ENCODE peak calls at places on chromosomes 1 and 21, in eight cellular contexts. One of them, this sample, is unnamed.

GRCh38 chr1:22876359-22877111 is 96.1 kb downstream of the LACTBL1 start:
- DNase-seq in M059J: peak
- DNase-seq in BJ: no peak
- DNase-seq in DMS153: no peak
- DNase-seq in HT1080: peak
- DNase-seq in GM12864: no peak
- DNase-seq in RWPE1: peak
- DNase-seq in naive thymus-derived CD8-positive, alpha-beta T cell: no peak
- DNase-seq in this sample: no peak

GRCh38 chr1:43274125-43274803 is 4.5 kb downstream of the TMEM125 start:
- DNase-seq in GM12864: no peak
- DNase-seq in BJ: no peak
- DNase-seq in M059J: peak
- DNase-seq in naive thymus-derived CD8-positive, alpha-beta T cell: peak
- DNase-seq in HT1080: peak
- DNase-seq in RWPE1: peak
- DNase-seq in DMS153: peak
- DNase-seq in this sample: peak

GRCh38 chr1:34597877-34598514 is 156.9 kb upstream of the GJB5 start:
- DNase-seq in RWPE1: peak
- DNase-seq in BJ: no peak
- DNase-seq in GM12864: peak
- DNase-seq in HT1080: peak
- DNase-seq in M059J: peak
- DNase-seq in naive thymus-derived CD8-positive, alpha-beta T cell: peak
- DNase-seq in DMS153: peak
- DNase-seq in this sample: peak

GRCh38 chr1:162033445-162033844 is 9.8 kb upstream of the OLFML2B start:
- DNase-seq in M059J: no peak
- DNase-seq in DMS153: peak
- DNase-seq in GM12864: no peak
- DNase-seq in RWPE1: no peak
- DNase-seq in BJ: no peak
- DNase-seq in HT1080: no peak
- DNase-seq in naive thymus-derived CD8-positive, alpha-beta T cell: no peak
- DNase-seq in this sample: no peak

GRCh38 chr1:81682490-81682889 is 118.2 kb upstream of the ADGRL2 start:
- DNase-seq in HT1080: peak
- DNase-seq in BJ: no peak
- DNase-seq in RWPE1: no peak
- DNase-seq in naive thymus-derived CD8-positive, alpha-beta T cell: no peak
- DNase-seq in GM12864: no peak
- DNase-seq in DMS153: no peak
- DNase-seq in M059J: peak
- DNase-seq in this sample: no peak

GRCh38 chr1:59043796-59044195 is 253.1 kb upstream of the FGGY start:
- DNase-seq in naive thymus-derived CD8-positive, alpha-beta T cell: no peak
- DNase-seq in HT1080: peak
- DNase-seq in GM12864: no peak
- DNase-seq in M059J: peak
- DNase-seq in DMS153: no peak
- DNase-seq in RWPE1: peak
- DNase-seq in BJ: peak
- DNase-seq in this sample: no peak

GRCh38 chr1:197904126-197904787 is 1.8 kb downstream of the C1orf53 start:
- DNase-seq in GM12864: no peak
- DNase-seq in M059J: no peak
- DNase-seq in HT1080: no peak
- DNase-seq in DMS153: no peak
- DNase-seq in naive thymus-derived CD8-positive, alpha-beta T cell: no peak
- DNase-seq in BJ: no peak
- DNase-seq in RWPE1: no peak
- DNase-seq in this sample: no peak

GRCh38 chr1:234062166-234062565 is 157.7 kb downstream of the SLC35F3 start:
- DNase-seq in M059J: peak
- DNase-seq in DMS153: no peak
- DNase-seq in naive thymus-derived CD8-positive, alpha-beta T cell: no peak
- DNase-seq in RWPE1: peak
- DNase-seq in BJ: no peak
- DNase-seq in HT1080: peak
- DNase-seq in GM12864: no peak
- DNase-seq in this sample: no peak

GRCh38 chr1:86616871-86617270 is 70.0 kb downstream of the CLCA4 start:
- DNase-seq in BJ: no peak
- DNase-seq in RWPE1: no peak
- DNase-seq in HT1080: no peak
- DNase-seq in DMS153: no peak
- DNase-seq in naive thymus-derived CD8-positive, alpha-beta T cell: no peak
- DNase-seq in M059J: no peak
- DNase-seq in GM12864: peak
- DNase-seq in this sample: no peak

GRCh38 chr1:108199231-108199657 is 899 bp downstream of the SLC25A24 start:
- DNase-seq in GM12864: no peak
- DNase-seq in BJ: no peak
- DNase-seq in HT1080: peak
- DNase-seq in RWPE1: peak
- DNase-seq in naive thymus-derived CD8-positive, alpha-beta T cell: no peak
- DNase-seq in DMS153: peak
- DNase-seq in M059J: peak
- DNase-seq in this sample: no peak

GRCh38 chr1:47388548-47389238 is 27.4 kb upstream of the FOXE3 start:
- DNase-seq in GM12864: peak
- DNase-seq in BJ: no peak
- DNase-seq in M059J: peak
- DNase-seq in HT1080: peak
- DNase-seq in naive thymus-derived CD8-positive, alpha-beta T cell: peak
- DNase-seq in DMS153: peak
- DNase-seq in RWPE1: peak
- DNase-seq in this sample: no peak

GRCh38 chr1:195376190-195376589 is 1232.0 kb downstream of the KCNT2 start:
- DNase-seq in naive thymus-derived CD8-positive, alpha-beta T cell: no peak
- DNase-seq in BJ: no peak
- DNase-seq in DMS153: no peak
- DNase-seq in HT1080: peak
- DNase-seq in GM12864: no peak
- DNase-seq in RWPE1: peak
- DNase-seq in M059J: peak
- DNase-seq in this sample: no peak

GRCh38 chr1:28971980-28972771 is 57.8 kb downstream of the EPB41 start:
- DNase-seq in HT1080: peak
- DNase-seq in DMS153: no peak
- DNase-seq in naive thymus-derived CD8-positive, alpha-beta T cell: no peak
- DNase-seq in GM12864: no peak
- DNase-seq in M059J: peak
- DNase-seq in RWPE1: peak
- DNase-seq in BJ: peak
- DNase-seq in this sample: no peak

GRCh38 chr1:186195377-186195931 is 179.6 kb downstream of the TPR start:
- DNase-seq in GM12864: no peak
- DNase-seq in BJ: no peak
- DNase-seq in M059J: peak
- DNase-seq in HT1080: peak
- DNase-seq in RWPE1: no peak
- DNase-seq in DMS153: no peak
- DNase-seq in naive thymus-derived CD8-positive, alpha-beta T cell: no peak
- DNase-seq in this sample: no peak

GRCh38 chr1:231248778-231249177 is 7.8 kb downstream of the GNPAT start:
- DNase-seq in naive thymus-derived CD8-positive, alpha-beta T cell: no peak
- DNase-seq in HT1080: no peak
- DNase-seq in DMS153: no peak
- DNase-seq in BJ: no peak
- DNase-seq in GM12864: no peak
- DNase-seq in RWPE1: no peak
- DNase-seq in M059J: no peak
- DNase-seq in this sample: no peak

GRCh38 chr1:218658899-218659298 is 313.8 kb downstream of the TGFB2 start:
- DNase-seq in RWPE1: peak
- DNase-seq in GM12864: no peak
- DNase-seq in naive thymus-derived CD8-positive, alpha-beta T cell: no peak
- DNase-seq in DMS153: no peak
- DNase-seq in HT1080: peak
- DNase-seq in M059J: peak
- DNase-seq in BJ: no peak
- DNase-seq in this sample: no peak

GRCh38 chr1:234331511-234331910 is 41.7 kb upstream of the COA6 start:
- DNase-seq in M059J: no peak
- DNase-seq in HT1080: no peak
- DNase-seq in DMS153: no peak
- DNase-seq in RWPE1: peak
- DNase-seq in naive thymus-derived CD8-positive, alpha-beta T cell: no peak
- DNase-seq in GM12864: no peak
- DNase-seq in BJ: no peak
- DNase-seq in this sample: peak

GRCh38 chr1:198763298-198763714 is 124.5 kb downstream of the PTPRC start:
- DNase-seq in M059J: peak
- DNase-seq in BJ: no peak
- DNase-seq in GM12864: no peak
- DNase-seq in RWPE1: no peak
- DNase-seq in DMS153: no peak
- DNase-seq in naive thymus-derived CD8-positive, alpha-beta T cell: no peak
- DNase-seq in HT1080: peak
- DNase-seq in this sample: no peak

GRCh38 chr1:70150444-70150843 is 54.9 kb downstream of the LRRC40 start:
- DNase-seq in BJ: no peak
- DNase-seq in HT1080: no peak
- DNase-seq in M059J: no peak
- DNase-seq in DMS153: no peak
- DNase-seq in naive thymus-derived CD8-positive, alpha-beta T cell: no peak
- DNase-seq in GM12864: no peak
- DNase-seq in RWPE1: no peak
- DNase-seq in this sample: no peak

GRCh38 chr1:151058682-151059341 is 610 bp downstream of the CDC42SE1 start:
- DNase-seq in HT1080: no peak
- DNase-seq in M059J: no peak
- DNase-seq in BJ: no peak
- DNase-seq in GM12864: no peak
- DNase-seq in naive thymus-derived CD8-positive, alpha-beta T cell: no peak
- DNase-seq in DMS153: peak
- DNase-seq in RWPE1: peak
- DNase-seq in this sample: peak

GRCh38 chr1:37410815-37411214 is 63.6 kb upstream of the ZC3H12A start:
- DNase-seq in DMS153: no peak
- DNase-seq in RWPE1: peak
- DNase-seq in naive thymus-derived CD8-positive, alpha-beta T cell: no peak
- DNase-seq in M059J: peak
- DNase-seq in HT1080: peak
- DNase-seq in GM12864: no peak
- DNase-seq in BJ: no peak
- DNase-seq in this sample: no peak

GRCh38 chr1:167900907-167901306 is 13.0 kb downstream of the ADCY10 start:
- DNase-seq in M059J: no peak
- DNase-seq in GM12864: no peak
- DNase-seq in naive thymus-derived CD8-positive, alpha-beta T cell: no peak
- DNase-seq in HT1080: no peak
- DNase-seq in DMS153: no peak
- DNase-seq in BJ: no peak
- DNase-seq in RWPE1: no peak
- DNase-seq in this sample: no peak

GRCh38 chr21:29538115-29538514 is 239.4 kb downstream of the BACH1 start:
- DNase-seq in naive thymus-derived CD8-positive, alpha-beta T cell: no peak
- DNase-seq in HT1080: peak
- DNase-seq in DMS153: no peak
- DNase-seq in M059J: peak
- DNase-seq in GM12864: no peak
- DNase-seq in RWPE1: no peak
- DNase-seq in BJ: no peak
- DNase-seq in this sample: no peak

GRCh38 chr1:983736-984475 is 2.0 kb upstream of the PERM1 start:
- DNase-seq in naive thymus-derived CD8-positive, alpha-beta T cell: peak
- DNase-seq in M059J: no peak
- DNase-seq in HT1080: no peak
- DNase-seq in DMS153: no peak
- DNase-seq in RWPE1: peak
- DNase-seq in BJ: no peak
- DNase-seq in GM12864: no peak
- DNase-seq in this sample: peak